ENCODE peak calls at places on chromosomes 13 and 19, in five cellular contexts. J is AG10803; O is CD4-positive, alpha-beta memory T cell; U is mammary epithelial cell; R is GM23248. V is an unnamed sample.

GRCh38 chr13:73251866-73252265 is 193.1 kb downstream of the KLF5 start:
- DNase-seq in J (no peak), O (no peak), U (no peak), R (no peak), V (peak)

GRCh38 chr19:45283443-45284033 is 32.5 kb downstream of the MARK4 start:
- DNase-seq in J (no peak), O (no peak), U (no peak), R (peak), V (no peak)

GRCh38 chr19:27962260-27962659 is 1250.7 kb downstream of the UQCRFS1 start:
- DNase-seq in J (peak), O (no peak), U (no peak), R (no peak), V (no peak)

GRCh38 chr19:45276284-45276687 is 25.2 kb downstream of the MARK4 start:
- DNase-seq in J (no peak), O (no peak), U (no peak), R (peak), V (no peak)

GRCh38 chr13:73216381-73216831 is 157.6 kb downstream of the KLF5 start:
- DNase-seq in J (peak), O (no peak), U (peak), R (peak), V (peak)

GRCh38 chr19:1251233-1251502 is 2.8 kb downstream of the MIDN start:
- DNase-seq in J (peak), O (no peak), U (peak), R (peak), V (peak)

GRCh38 chr19:45554481-45554880 is 30.1 kb downstream of the OPA3 start:
- DNase-seq in J (no peak), O (no peak), U (no peak), R (peak), V (no peak)

GRCh38 chr19:41795031-41795461 is 1.3 kb upstream of the CEACAM3 start:
- DNase-seq in J (peak), O (peak), U (no peak), R (peak), V (peak)

GRCh38 chr13:58906329-58907007 is 1257.3 kb downstream of the DIAPH3 start:
- DNase-seq in J (no peak), O (no peak), U (no peak), R (no peak), V (no peak)

GRCh38 chr19:38563475-38563874 is 54.3 kb downstream of the MAP4K1 start:
- DNase-seq in J (no peak), O (no peak), U (no peak), R (no peak), V (no peak)

GRCh38 chr19:18784786-18785120 is 6.4 kb downstream of the COMP start:
- DNase-seq in J (peak), O (no peak), U (no peak), R (no peak), V (no peak)

GRCh38 chr19:55482128-55482961 is 2.6 kb upstream of the NAT14 start:
- DNase-seq in J (no peak), O (no peak), U (no peak), R (no peak), V (no peak)

GRCh38 chr13:75399168-75399878 is 82.6 kb downstream of the TBC1D4 start:
- DNase-seq in J (no peak), O (no peak), U (no peak), R (no peak), V (no peak)

GRCh38 chr13:86282450-86282849 is 483.2 kb upstream of the SLITRK6 start:
- DNase-seq in J (no peak), O (no peak), U (no peak), R (no peak), V (no peak)

GRCh38 chr13:63948045-63948444 is 2532.4 kb upstream of the PCDH20 start:
- DNase-seq in J (no peak), O (no peak), U (no peak), R (no peak), V (no peak)

GRCh38 chr19:3423183-3423829 is 56.9 kb downstream of the NFIC start:
- DNase-seq in J (no peak), O (no peak), U (no peak), R (peak), V (peak)

GRCh38 chr19:4536798-4537197 is 1.8 kb upstream of the PLIN5 start:
- DNase-seq in J (no peak), O (no peak), U (no peak), R (no peak), V (no peak)

GRCh38 chr13:71464673-71465072 is 402.3 kb downstream of the DACH1 start:
- DNase-seq in J (no peak), O (no peak), U (no peak), R (no peak), V (no peak)

DNA sequence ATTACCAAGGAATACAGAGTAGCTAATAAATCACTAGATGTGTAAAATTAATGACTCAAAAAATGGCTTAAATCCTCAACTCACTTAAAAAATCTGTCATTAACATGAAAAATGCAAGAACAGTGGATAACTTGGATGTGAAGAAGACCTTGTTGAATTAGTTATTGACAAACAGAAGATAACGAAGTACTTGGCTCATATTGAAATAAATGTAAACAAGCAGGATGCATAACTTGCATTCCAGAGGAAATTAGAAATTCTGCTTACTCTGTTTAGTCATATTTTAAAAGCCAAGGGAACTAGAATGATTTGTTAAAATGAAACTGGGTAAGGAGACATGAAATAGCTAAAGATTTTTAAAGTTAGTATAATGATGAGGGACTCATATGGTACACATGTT is 1812.2 kb downstream of the PCDH9 start:
- DNase-seq in J (no peak), O (no peak), U (no peak), R (no peak), V (no peak)
- H3K4me3 ChIP-seq in J (no peak), O (no peak), U (no peak), R (no peak), V (no peak)

GRCh38 chr19:33224694-33225457 is 774 bp downstream of the SLC7A10 start:
- DNase-seq in J (no peak), O (no peak), U (no peak), R (no peak), V (no peak)

GRCh38 chr19:33227870-33228599 is 2.4 kb upstream of the SLC7A10 start:
- DNase-seq in J (no peak), O (no peak), U (no peak), R (no peak), V (no peak)

GRCh38 chr19:33227242-33227650 is 1.6 kb upstream of the SLC7A10 start:
- DNase-seq in J (peak), O (no peak), U (no peak), R (no peak), V (no peak)

GRCh38 chr19:33226550-33227241 is 1.0 kb upstream of the SLC7A10 start:
- DNase-seq in J (no peak), O (no peak), U (no peak), R (peak), V (no peak)

DNA sequence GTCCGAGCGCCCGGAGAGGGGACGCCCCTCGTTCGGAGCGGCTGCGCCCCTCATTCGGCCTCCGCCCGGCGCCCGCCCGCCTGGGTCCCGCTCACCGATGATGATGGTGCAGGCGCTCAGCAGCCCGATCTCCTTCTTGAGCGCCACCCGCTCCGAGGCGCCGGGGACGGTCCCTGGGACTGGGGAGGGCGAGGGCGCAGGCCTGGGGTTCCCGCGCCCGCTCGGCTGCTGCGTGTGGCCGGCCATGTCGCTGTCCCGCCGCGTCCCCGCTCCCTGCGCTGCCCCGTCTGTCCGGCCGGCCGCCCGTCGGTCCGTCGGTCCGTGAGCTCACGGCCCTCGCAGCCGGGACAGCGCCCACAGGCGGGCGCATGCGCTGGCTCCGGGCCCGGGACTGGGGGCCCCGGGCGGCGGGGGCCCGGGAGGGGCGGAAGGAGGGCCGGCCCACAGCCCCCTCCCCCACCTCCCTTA is at the start of gene SLC7A10:
- DNase-seq in J (no peak), O (no peak), U (no peak), R (peak), V (no peak)
- H3K4me3 ChIP-seq in J (no peak), O (no peak), U (no peak), R (no peak), V (no peak)

GRCh38 chr13:110336108-110336507 is 29.0 kb downstream of the COL4A2 start:
- DNase-seq in J (no peak), O (no peak), U (no peak), R (no peak), V (no peak)

GRCh38 chr13:110333837-110334236 is 26.8 kb downstream of the COL4A2 start:
- DNase-seq in J (no peak), O (no peak), U (no peak), R (no peak), V (no peak)

GRCh38 chr13:110334256-110334655 is 27.2 kb downstream of the COL4A2 start:
- DNase-seq in J (peak), O (no peak), U (peak), R (no peak), V (no peak)

GRCh38 chr13:110336681-110337080 is 29.6 kb downstream of the COL4A2 start:
- DNase-seq in J (no peak), O (no peak), U (no peak), R (no peak), V (no peak)

GRCh38 chr13:110334841-110335490 is 27.9 kb downstream of the COL4A2 start:
- DNase-seq in J (no peak), O (no peak), U (no peak), R (no peak), V (peak)
- H3K4me3 ChIP-seq in J (no peak), O (no peak), U (no peak), R (no peak), V (no peak)

GRCh38 chr13:113469582-113469981 is 16.3 kb upstream of the ADPRHL1 start:
- DNase-seq in J (no peak), O (no peak), U (no peak), R (no peak), V (no peak)
- H3K4me3 ChIP-seq in J (no peak), O (no peak), U (no peak), R (no peak), V (no peak)

DNA sequence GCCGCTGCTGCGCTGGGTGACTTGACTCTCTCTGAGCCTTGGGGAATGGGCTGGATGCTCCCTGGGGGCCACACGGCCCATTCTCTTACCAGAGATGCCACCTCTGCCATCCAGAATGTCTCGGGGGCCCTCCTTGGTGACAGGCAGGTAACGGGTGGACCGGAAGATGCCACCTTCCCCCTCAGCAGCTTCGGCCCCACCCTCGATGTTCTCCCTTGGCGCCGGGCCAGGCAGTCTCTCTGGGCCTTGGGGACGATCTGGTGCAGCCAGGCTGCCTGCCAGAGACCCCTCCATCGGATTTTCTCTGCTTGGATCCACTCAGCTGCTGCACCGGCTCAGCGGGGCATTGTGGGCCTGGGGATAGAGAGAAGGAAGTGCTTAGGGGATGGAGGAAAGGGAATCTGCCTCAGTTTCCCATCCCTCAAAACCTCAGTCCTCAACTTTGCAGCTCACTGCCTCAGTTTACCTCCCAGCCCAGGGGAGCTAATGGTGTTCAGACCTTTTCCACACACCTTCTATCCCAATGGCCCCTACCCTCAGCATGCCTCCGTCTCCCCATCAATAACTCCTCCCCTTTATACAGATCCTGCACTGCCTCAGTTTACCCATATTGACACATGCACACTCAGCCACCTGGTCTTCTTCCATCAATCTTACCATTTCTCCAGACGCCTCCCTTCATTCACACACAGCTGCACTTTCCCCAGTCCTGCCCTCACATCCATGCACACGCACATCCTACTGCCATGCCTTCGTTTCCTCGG is 1.6 kb downstream of the WIZ start:
- DNase-seq in J (peak), O (no peak), U (no peak), R (no peak), V (no peak)
- H3K4me3 ChIP-seq in J (peak), O (no peak), U (no peak), R (no peak), V (no peak)

GRCh38 chr19:52901842-52902241 is 4.4 kb upstream of the ZNF320 start:
- DNase-seq in J (no peak), O (no peak), U (no peak), R (no peak), V (no peak)
- H3K4me3 ChIP-seq in J (no peak), O (no peak), U (no peak), R (no peak), V (no peak)

DNA sequence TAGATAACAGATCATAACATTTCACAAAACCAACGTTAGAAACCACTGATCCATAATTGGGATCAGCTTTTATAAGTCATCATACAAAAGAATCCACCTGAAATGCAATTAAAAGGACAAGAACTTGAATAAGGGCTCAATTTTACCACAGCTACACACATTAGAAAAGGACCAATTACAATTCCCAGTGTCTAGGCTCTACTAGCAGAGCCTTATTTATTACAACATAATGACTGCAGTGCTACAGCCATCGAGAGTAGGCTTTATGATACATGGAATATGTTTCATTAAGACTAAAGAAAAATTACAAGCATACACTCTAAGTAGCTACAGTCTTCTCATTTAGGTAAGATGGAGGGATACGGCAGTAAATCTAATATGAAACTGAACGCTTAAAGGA is 2.9 kb downstream of the RBM26 start:
- DNase-seq in J (no peak), O (no peak), U (no peak), R (no peak), V (no peak)
- H3K4me3 ChIP-seq in J (no peak), O (peak), U (no peak), R (peak), V (peak)

GRCh38 chr19:58408152-58409009 is at the start of gene ZNF584:
- DNase-seq in J (peak), O (peak), U (peak), R (peak), V (peak)

GRCh38 chr19:58409010-58409790 is 751 bp downstream of the ZNF584 start:
- DNase-seq in J (no peak), O (no peak), U (no peak), R (peak), V (peak)

GRCh38 chr19:58407658-58408151 is 744 bp upstream of the ZNF584 start:
- DNase-seq in J (no peak), O (no peak), U (no peak), R (peak), V (no peak)

GRCh38 chr19:58401825-58402433 is 6.5 kb downstream of the RNF225 start:
- DNase-seq in J (no peak), O (no peak), U (no peak), R (no peak), V (no peak)

GRCh38 chr19:58406818-58407657 is 1.4 kb upstream of the ZNF584 start:
- DNase-seq in J (no peak), O (no peak), U (no peak), R (peak), V (no peak)
- H3K4me3 ChIP-seq in J (peak), O (peak), U (peak), R (peak), V (peak)

GRCh38 chr13:20848944-20849343 is 53.6 kb downstream of the XPO4 start:
- DNase-seq in J (no peak), O (no peak), U (no peak), R (no peak), V (peak)

GRCh38 chr13:20840590-20840989 is 62.0 kb downstream of the XPO4 start:
- DNase-seq in J (no peak), O (no peak), U (no peak), R (no peak), V (peak)

GRCh38 chr13:20847298-20847697 is 55.2 kb downstream of the XPO4 start:
- DNase-seq in J (no peak), O (no peak), U (no peak), R (no peak), V (peak)

GRCh38 chr13:20848203-20848602 is 54.3 kb downstream of the XPO4 start:
- DNase-seq in J (no peak), O (no peak), U (no peak), R (no peak), V (no peak)

GRCh38 chr13:20843177-20843576 is 59.4 kb downstream of the XPO4 start:
- DNase-seq in J (no peak), O (no peak), U (no peak), R (no peak), V (peak)
- H3K4me3 ChIP-seq in J (no peak), O (no peak), U (no peak), R (no peak), V (no peak)

DNA sequence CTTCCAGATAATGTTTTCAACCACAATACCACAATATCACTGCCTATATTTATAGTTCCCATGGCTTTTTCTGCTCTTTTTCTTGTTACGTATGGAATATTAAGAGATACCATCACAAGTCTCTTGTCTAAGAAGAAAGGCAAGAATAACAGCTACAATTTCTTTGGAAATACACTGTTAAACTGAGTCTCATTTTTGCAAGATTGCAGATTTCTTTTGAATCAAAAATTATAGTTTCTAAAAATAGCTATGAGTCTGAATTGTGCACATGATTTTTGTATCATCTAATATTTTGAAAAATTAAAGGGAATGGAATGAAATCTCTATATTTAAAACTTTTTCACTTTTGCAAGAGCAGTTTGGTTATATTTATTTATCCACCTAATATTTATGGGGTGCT is 1120.8 kb downstream of the EFNB2 start:
- DNase-seq in J (no peak), O (no peak), U (no peak), R (no peak), V (no peak)
- H3K4me3 ChIP-seq in J (no peak), O (no peak), U (no peak), R (no peak), V (no peak)